ENCODE peak calls at places on chromosome 15, in seven cellular contexts. One of them, this sample, is unnamed.

GRCh38 chr15:33091983-33092688 is 102.4 kb downstream of the FMN1 start:
- DNase-seq in NCI-H2107: no peak
- DNase-seq in posterior cingulate gyrus: no peak
- DNase-seq in left ventricle myocardium superior: no peak
- DNase-seq in activated CD4-positive, CD25-positive, alpha-beta regulatory T cell: no peak
- DNase-seq in astrocyte of the spinal cord: no peak
- DNase-seq in stimulated activated CD8-positive, alpha-beta memory T cell treated with anti-CD3 and anti-CD28 coated beads, Interleukin-4, amount 100 ng/mL, for 24 hours: no peak
- DNase-seq in this sample: peak

GRCh38 chr15:29183071-29183831 is 86.4 kb downstream of the NSMCE3 start:
- DNase-seq in left ventricle myocardium superior: no peak
- DNase-seq in posterior cingulate gyrus: no peak
- DNase-seq in astrocyte of the spinal cord: peak
- DNase-seq in NCI-H2107: no peak
- DNase-seq in stimulated activated CD8-positive, alpha-beta memory T cell treated with anti-CD3 and anti-CD28 coated beads, Interleukin-4, amount 100 ng/mL, for 24 hours: no peak
- DNase-seq in activated CD4-positive, CD25-positive, alpha-beta regulatory T cell: no peak
- DNase-seq in this sample: no peak

GRCh38 chr15:77497942-77498361 is 77.3 kb downstream of the HMG20A start:
- DNase-seq in posterior cingulate gyrus: peak
- DNase-seq in NCI-H2107: no peak
- DNase-seq in activated CD4-positive, CD25-positive, alpha-beta regulatory T cell: no peak
- DNase-seq in stimulated activated CD8-positive, alpha-beta memory T cell treated with anti-CD3 and anti-CD28 coated beads, Interleukin-4, amount 100 ng/mL, for 24 hours: no peak
- DNase-seq in left ventricle myocardium superior: peak
- DNase-seq in astrocyte of the spinal cord: peak
- DNase-seq in this sample: no peak

GRCh38 chr15:94061041-94061440 is 170.3 kb upstream of the MCTP2 start:
- DNase-seq in left ventricle myocardium superior: no peak
- DNase-seq in activated CD4-positive, CD25-positive, alpha-beta regulatory T cell: no peak
- DNase-seq in posterior cingulate gyrus: no peak
- DNase-seq in NCI-H2107: no peak
- DNase-seq in astrocyte of the spinal cord: peak
- DNase-seq in stimulated activated CD8-positive, alpha-beta memory T cell treated with anti-CD3 and anti-CD28 coated beads, Interleukin-4, amount 100 ng/mL, for 24 hours: no peak
- DNase-seq in this sample: no peak

GRCh38 chr15:74449643-74450205 is 11.2 kb downstream of the UBL7 start:
- DNase-seq in left ventricle myocardium superior: no peak
- DNase-seq in astrocyte of the spinal cord: no peak
- DNase-seq in activated CD4-positive, CD25-positive, alpha-beta regulatory T cell: no peak
- DNase-seq in posterior cingulate gyrus: peak
- DNase-seq in stimulated activated CD8-positive, alpha-beta memory T cell treated with anti-CD3 and anti-CD28 coated beads, Interleukin-4, amount 100 ng/mL, for 24 hours: no peak
- DNase-seq in NCI-H2107: no peak
- DNase-seq in this sample: no peak

GRCh38 chr15:70111203-70112017 is 13.7 kb upstream of the TLE3 start:
- DNase-seq in NCI-H2107: peak
- DNase-seq in activated CD4-positive, CD25-positive, alpha-beta regulatory T cell: no peak
- DNase-seq in left ventricle myocardium superior: peak
- DNase-seq in stimulated activated CD8-positive, alpha-beta memory T cell treated with anti-CD3 and anti-CD28 coated beads, Interleukin-4, amount 100 ng/mL, for 24 hours: no peak
- DNase-seq in astrocyte of the spinal cord: peak
- DNase-seq in posterior cingulate gyrus: peak
- DNase-seq in this sample: no peak

GRCh38 chr15:77024273-77025065 is 29.5 kb downstream of the PSTPIP1 start:
- DNase-seq in NCI-H2107: no peak
- DNase-seq in posterior cingulate gyrus: peak
- DNase-seq in stimulated activated CD8-positive, alpha-beta memory T cell treated with anti-CD3 and anti-CD28 coated beads, Interleukin-4, amount 100 ng/mL, for 24 hours: peak
- DNase-seq in astrocyte of the spinal cord: peak
- DNase-seq in left ventricle myocardium superior: peak
- DNase-seq in activated CD4-positive, CD25-positive, alpha-beta regulatory T cell: peak
- DNase-seq in this sample: peak

GRCh38 chr15:82533801-82534200 is 6.5 kb downstream of the RPS17 start:
- DNase-seq in activated CD4-positive, CD25-positive, alpha-beta regulatory T cell: no peak
- DNase-seq in NCI-H2107: no peak
- DNase-seq in astrocyte of the spinal cord: no peak
- DNase-seq in left ventricle myocardium superior: no peak
- DNase-seq in stimulated activated CD8-positive, alpha-beta memory T cell treated with anti-CD3 and anti-CD28 coated beads, Interleukin-4, amount 100 ng/mL, for 24 hours: no peak
- DNase-seq in posterior cingulate gyrus: no peak
- DNase-seq in this sample: no peak

GRCh38 chr15:92385096-92385495 is 8.6 kb upstream of the ST8SIA2 start:
- DNase-seq in left ventricle myocardium superior: no peak
- DNase-seq in activated CD4-positive, CD25-positive, alpha-beta regulatory T cell: no peak
- DNase-seq in posterior cingulate gyrus: no peak
- DNase-seq in NCI-H2107: no peak
- DNase-seq in stimulated activated CD8-positive, alpha-beta memory T cell treated with anti-CD3 and anti-CD28 coated beads, Interleukin-4, amount 100 ng/mL, for 24 hours: no peak
- DNase-seq in astrocyte of the spinal cord: no peak
- DNase-seq in this sample: no peak

GRCh38 chr15:76340802-76341365 is 4.3 kb downstream of the ISL2 start:
- DNase-seq in stimulated activated CD8-positive, alpha-beta memory T cell treated with anti-CD3 and anti-CD28 coated beads, Interleukin-4, amount 100 ng/mL, for 24 hours: no peak
- DNase-seq in posterior cingulate gyrus: no peak
- DNase-seq in astrocyte of the spinal cord: no peak
- DNase-seq in NCI-H2107: no peak
- DNase-seq in left ventricle myocardium superior: peak
- DNase-seq in activated CD4-positive, CD25-positive, alpha-beta regulatory T cell: no peak
- DNase-seq in this sample: no peak

GRCh38 chr15:40990080-40990479 is 36.8 kb downstream of the CHAC1 start:
- DNase-seq in activated CD4-positive, CD25-positive, alpha-beta regulatory T cell: no peak
- DNase-seq in posterior cingulate gyrus: no peak
- DNase-seq in NCI-H2107: no peak
- DNase-seq in stimulated activated CD8-positive, alpha-beta memory T cell treated with anti-CD3 and anti-CD28 coated beads, Interleukin-4, amount 100 ng/mL, for 24 hours: no peak
- DNase-seq in left ventricle myocardium superior: no peak
- DNase-seq in astrocyte of the spinal cord: no peak
- DNase-seq in this sample: no peak

GRCh38 chr15:44298878-44299277 is 10.4 kb downstream of the GOLM2 start:
- DNase-seq in left ventricle myocardium superior: no peak
- DNase-seq in stimulated activated CD8-positive, alpha-beta memory T cell treated with anti-CD3 and anti-CD28 coated beads, Interleukin-4, amount 100 ng/mL, for 24 hours: no peak
- DNase-seq in astrocyte of the spinal cord: no peak
- DNase-seq in NCI-H2107: no peak
- DNase-seq in activated CD4-positive, CD25-positive, alpha-beta regulatory T cell: no peak
- DNase-seq in posterior cingulate gyrus: no peak
- DNase-seq in this sample: no peak

GRCh38 chr15:51369451-51369761 is 28.0 kb downstream of the GLDN start:
- DNase-seq in stimulated activated CD8-positive, alpha-beta memory T cell treated with anti-CD3 and anti-CD28 coated beads, Interleukin-4, amount 100 ng/mL, for 24 hours: no peak
- DNase-seq in NCI-H2107: no peak
- DNase-seq in astrocyte of the spinal cord: no peak
- DNase-seq in activated CD4-positive, CD25-positive, alpha-beta regulatory T cell: no peak
- DNase-seq in posterior cingulate gyrus: no peak
- DNase-seq in left ventricle myocardium superior: no peak
- DNase-seq in this sample: no peak

GRCh38 chr15:89089316-89090230 is 1.3 kb downstream of the ABHD2 start:
- DNase-seq in stimulated activated CD8-positive, alpha-beta memory T cell treated with anti-CD3 and anti-CD28 coated beads, Interleukin-4, amount 100 ng/mL, for 24 hours: no peak
- DNase-seq in posterior cingulate gyrus: no peak
- DNase-seq in left ventricle myocardium superior: no peak
- DNase-seq in NCI-H2107: no peak
- DNase-seq in astrocyte of the spinal cord: no peak
- DNase-seq in activated CD4-positive, CD25-positive, alpha-beta regulatory T cell: no peak
- DNase-seq in this sample: no peak

GRCh38 chr15:40252438-40253178 is 13.7 kb downstream of the PAK6 start:
- DNase-seq in posterior cingulate gyrus: peak
- DNase-seq in left ventricle myocardium superior: peak
- DNase-seq in astrocyte of the spinal cord: no peak
- DNase-seq in stimulated activated CD8-positive, alpha-beta memory T cell treated with anti-CD3 and anti-CD28 coated beads, Interleukin-4, amount 100 ng/mL, for 24 hours: no peak
- DNase-seq in activated CD4-positive, CD25-positive, alpha-beta regulatory T cell: no peak
- DNase-seq in NCI-H2107: no peak
- DNase-seq in this sample: peak

GRCh38 chr15:39887832-39888231 is 32.2 kb downstream of the GPR176 start:
- DNase-seq in astrocyte of the spinal cord: peak
- DNase-seq in posterior cingulate gyrus: no peak
- DNase-seq in stimulated activated CD8-positive, alpha-beta memory T cell treated with anti-CD3 and anti-CD28 coated beads, Interleukin-4, amount 100 ng/mL, for 24 hours: no peak
- DNase-seq in left ventricle myocardium superior: no peak
- DNase-seq in NCI-H2107: no peak
- DNase-seq in activated CD4-positive, CD25-positive, alpha-beta regulatory T cell: no peak
- DNase-seq in this sample: no peak

GRCh38 chr15:31276596-31277298 is 49.9 kb upstream of the KLF13 start:
- DNase-seq in posterior cingulate gyrus: no peak
- DNase-seq in astrocyte of the spinal cord: no peak
- DNase-seq in stimulated activated CD8-positive, alpha-beta memory T cell treated with anti-CD3 and anti-CD28 coated beads, Interleukin-4, amount 100 ng/mL, for 24 hours: no peak
- DNase-seq in NCI-H2107: no peak
- DNase-seq in activated CD4-positive, CD25-positive, alpha-beta regulatory T cell: no peak
- DNase-seq in left ventricle myocardium superior: no peak
- DNase-seq in this sample: peak

This sample was measured in NCI-H748 treated with DMSO at 0.1 percent for 48 hours.